ENCODE peak calls at places on chromosomes 4 and X, in nine cellular contexts. One of them, this sample, is unnamed.

GRCh38 chr4:8648296-8648695 is 55.7 kb downstream of the CPZ start:
- DNase-seq in body of pancreas: no peak
- DNase-seq in NCI-H1694 treated with DMSO at 0.1 percent for 48 hours: no peak
- DNase-seq in activated naive CD4-positive, alpha-beta T cell treated with anti-CD3 and anti-CD28 coated beads, Interleukin-2, amount 10 ng/mL, durations not matched to agents 7 days and 5 days: no peak
- DNase-seq in fibroblast of pulmonary artery: no peak
- DNase-seq in tibial nerve: no peak
- DNase-seq in AG20443: no peak
- DNase-seq in T-helper 2 cell: no peak
- DNase-seq in nephron progenitor cell: no peak
- DNase-seq in this sample: peak; percentile 23

GRCh38 chrX:152937236-152937635 is 39.4 kb downstream of the ZNF185 start:
- DNase-seq in body of pancreas: no peak
- DNase-seq in NCI-H1694 treated with DMSO at 0.1 percent for 48 hours: no peak
- DNase-seq in activated naive CD4-positive, alpha-beta T cell treated with anti-CD3 and anti-CD28 coated beads, Interleukin-2, amount 10 ng/mL, durations not matched to agents 7 days and 5 days: no peak
- DNase-seq in fibroblast of pulmonary artery: no peak
- DNase-seq in tibial nerve: no peak
- DNase-seq in AG20443: no peak
- DNase-seq in T-helper 2 cell: no peak
- DNase-seq in nephron progenitor cell: no peak
- DNase-seq in this sample: no peak

GRCh38 chr4:53480909-53481308 is 103.5 kb downstream of the FIP1L1 start:
- DNase-seq in body of pancreas: no peak
- DNase-seq in NCI-H1694 treated with DMSO at 0.1 percent for 48 hours: no peak
- DNase-seq in activated naive CD4-positive, alpha-beta T cell treated with anti-CD3 and anti-CD28 coated beads, Interleukin-2, amount 10 ng/mL, durations not matched to agents 7 days and 5 days: no peak
- DNase-seq in fibroblast of pulmonary artery: no peak
- DNase-seq in tibial nerve: no peak
- DNase-seq in AG20443: no peak
- DNase-seq in T-helper 2 cell: no peak
- DNase-seq in nephron progenitor cell: no peak
- DNase-seq in this sample: no peak

GRCh38 chrX:22666441-22666840 is 333.3 kb upstream of the DDX53 start:
- DNase-seq in body of pancreas: no peak
- DNase-seq in NCI-H1694 treated with DMSO at 0.1 percent for 48 hours: no peak
- DNase-seq in activated naive CD4-positive, alpha-beta T cell treated with anti-CD3 and anti-CD28 coated beads, Interleukin-2, amount 10 ng/mL, durations not matched to agents 7 days and 5 days: no peak
- DNase-seq in fibroblast of pulmonary artery: peak; percentile 43
- DNase-seq in tibial nerve: no peak
- DNase-seq in AG20443: peak; percentile 9
- DNase-seq in T-helper 2 cell: no peak
- DNase-seq in nephron progenitor cell: peak; percentile 21
- DNase-seq in this sample: no peak

GRCh38 chr4:88054909-88055308 is 47.5 kb downstream of the PKD2 start:
- DNase-seq in body of pancreas: no peak
- DNase-seq in NCI-H1694 treated with DMSO at 0.1 percent for 48 hours: peak; percentile 14
- DNase-seq in activated naive CD4-positive, alpha-beta T cell treated with anti-CD3 and anti-CD28 coated beads, Interleukin-2, amount 10 ng/mL, durations not matched to agents 7 days and 5 days: no peak
- DNase-seq in fibroblast of pulmonary artery: peak; percentile 44
- DNase-seq in tibial nerve: peak; percentile 25
- DNase-seq in AG20443: peak; percentile 32
- DNase-seq in T-helper 2 cell: no peak
- DNase-seq in nephron progenitor cell: peak; percentile 6
- DNase-seq in this sample: no peak

GRCh38 chr4:106320235-106320634 is 3.9 kb downstream of the AIMP1 start:
- DNase-seq in body of pancreas: no peak
- DNase-seq in NCI-H1694 treated with DMSO at 0.1 percent for 48 hours: no peak
- DNase-seq in activated naive CD4-positive, alpha-beta T cell treated with anti-CD3 and anti-CD28 coated beads, Interleukin-2, amount 10 ng/mL, durations not matched to agents 7 days and 5 days: no peak
- DNase-seq in fibroblast of pulmonary artery: no peak
- DNase-seq in tibial nerve: no peak
- DNase-seq in AG20443: no peak
- DNase-seq in T-helper 2 cell: no peak
- DNase-seq in nephron progenitor cell: no peak
- DNase-seq in this sample: no peak

GRCh38 chr4:11151500-11151899 is 277.2 kb downstream of the HS3ST1 start:
- DNase-seq in body of pancreas: no peak
- DNase-seq in NCI-H1694 treated with DMSO at 0.1 percent for 48 hours: no peak
- DNase-seq in activated naive CD4-positive, alpha-beta T cell treated with anti-CD3 and anti-CD28 coated beads, Interleukin-2, amount 10 ng/mL, durations not matched to agents 7 days and 5 days: no peak
- DNase-seq in fibroblast of pulmonary artery: no peak
- DNase-seq in tibial nerve: no peak
- DNase-seq in AG20443: no peak
- DNase-seq in T-helper 2 cell: no peak
- DNase-seq in nephron progenitor cell: no peak
- DNase-seq in this sample: no peak

GRCh38 chrX:2342878-2343277 is 157.9 kb downstream of the DHRSX start:
- DNase-seq in body of pancreas: no peak
- DNase-seq in NCI-H1694 treated with DMSO at 0.1 percent for 48 hours: no peak
- DNase-seq in activated naive CD4-positive, alpha-beta T cell treated with anti-CD3 and anti-CD28 coated beads, Interleukin-2, amount 10 ng/mL, durations not matched to agents 7 days and 5 days: no peak
- DNase-seq in fibroblast of pulmonary artery: peak; percentile 83
- DNase-seq in tibial nerve: no peak
- DNase-seq in AG20443: peak; percentile 40
- DNase-seq in T-helper 2 cell: no peak
- DNase-seq in nephron progenitor cell: no peak
- DNase-seq in this sample: no peak

GRCh38 chr4:173051697-173052096 is 116.9 kb upstream of the GALNT7 start:
- DNase-seq in body of pancreas: no peak
- DNase-seq in NCI-H1694 treated with DMSO at 0.1 percent for 48 hours: no peak
- DNase-seq in activated naive CD4-positive, alpha-beta T cell treated with anti-CD3 and anti-CD28 coated beads, Interleukin-2, amount 10 ng/mL, durations not matched to agents 7 days and 5 days: no peak
- DNase-seq in fibroblast of pulmonary artery: peak; percentile 42
- DNase-seq in tibial nerve: no peak
- DNase-seq in AG20443: no peak
- DNase-seq in T-helper 2 cell: no peak
- DNase-seq in nephron progenitor cell: no peak
- DNase-seq in this sample: no peak

GRCh38 chrX:69029696-69030245 is 135.5 kb downstream of the PJA1 start:
- DNase-seq in body of pancreas: no peak
- DNase-seq in NCI-H1694 treated with DMSO at 0.1 percent for 48 hours: no peak
- DNase-seq in activated naive CD4-positive, alpha-beta T cell treated with anti-CD3 and anti-CD28 coated beads, Interleukin-2, amount 10 ng/mL, durations not matched to agents 7 days and 5 days: no peak
- DNase-seq in fibroblast of pulmonary artery: no peak
- DNase-seq in tibial nerve: no peak
- DNase-seq in AG20443: no peak
- DNase-seq in T-helper 2 cell: no peak
- DNase-seq in nephron progenitor cell: no peak
- DNase-seq in this sample: no peak

This sample was measured in left lung.